ENCODE peak calls at places on chromosome 18, in four cellular contexts. L, R, H and W are unnamed samples.
A peak's percentile ranks its signal among the peaks of the same experiment; 100 is the strongest.

GRCh38 chr18:48592540-48592939 is 53.7 kb downstream of the CTIF start:
- DNase-seq in L (no peak), R (no peak), H (peak; percentile 84), W (no peak)

GRCh38 chr18:76620326-76620813 is 125.3 kb upstream of the ZNF516 start:
- DNase-seq in L (no peak), R (peak; percentile 95), H (peak; percentile 87), W (no peak)

GRCh38 chr18:29840101-29840500 is 1202.4 kb downstream of the DSC3 start:
- DNase-seq in L (no peak), R (no peak), H (no peak), W (peak; percentile 21)

GRCh38 chr18:58599106-58599505 is 29.8 kb downstream of the ALPK2 start:
- DNase-seq in L (no peak), R (no peak), H (no peak), W (no peak)

GRCh38 chr18:48279312-48279711 is 129.9 kb downstream of the ZBTB7C start:
- DNase-seq in L (no peak), R (no peak), H (no peak), W (no peak)

GRCh38 chr18:3061581-3062416 is 48.9 kb upstream of the LPIN2 start:
- DNase-seq in L (no peak), R (peak; percentile 37), H (no peak), W (no peak)

GRCh38 chr18:55737266-55737665 is 149.3 kb upstream of the TCF4 start:
- DNase-seq in L (no peak), R (no peak), H (no peak), W (no peak)

GRCh38 chr18:21449367-21450250 is 150.9 kb downstream of the ESCO1 start:
- DNase-seq in L (no peak), R (no peak), H (no peak), W (no peak)

GRCh38 chr18:61606068-61606660 is 272.9 kb downstream of the CDH20 start:
- DNase-seq in L (no peak), R (peak; percentile 88), H (peak; percentile 94), W (no peak)

GRCh38 chr18:62663731-62664336 is 51.5 kb upstream of the PHLPP1 start:
- DNase-seq in L (no peak), R (peak; percentile 6), H (no peak), W (peak; percentile 39)

GRCh38 chr18:72673242-72673641 is 129.1 kb upstream of the CBLN2 start:
- DNase-seq in L (no peak), R (no peak), H (no peak), W (no peak)

GRCh38 chr18:5197461-5197860 is 404 bp upstream of the AKAIN1 start:
- DNase-seq in L (peak; percentile 14), R (peak; percentile 56), H (no peak), W (no peak)

GRCh38 chr18:5196253-5197031 is 615 bp downstream of the AKAIN1 start:
- DNase-seq in L (peak; percentile 22), R (peak; percentile 67), H (peak; percentile 72), W (no peak)

GRCh38 chr18:5195656-5196055 is 1.4 kb downstream of the AKAIN1 start:
- DNase-seq in L (no peak), R (no peak), H (peak; percentile 3), W (no peak)

GRCh38 chr18:5197032-5197434 is at the start of gene AKAIN1:
- DNase-seq in L (peak; percentile 60), R (peak; percentile 89), H (peak; percentile 95), W (no peak)
- H3K4me3 ChIP-seq in L (no peak within 1 kb of the TSS), R (peak within 1 kb of the TSS; percentile 77), H (peak within 1 kb of the TSS; percentile 49), W (no peak within 1 kb of the TSS)

GRCh38 chr18:31744661-31745060 is 16.0 kb downstream of the SLC25A52 start:
- DNase-seq in L (no peak), R (no peak), H (no peak), W (no peak)
- TF ChIP-seq CTCF in L (no peak), R (no peak), H (no peak), W (no peak)

GRCh38 chr18:13614701-13615288 is 111.6 kb downstream of the FAM210A start:
- DNase-seq in L (no peak), R (no peak), H (no peak), W (no peak)
- H3K4me3 ChIP-seq in L (no peak overlapping the region), R (no peak overlapping the region), H (no peak overlapping the region), W (no peak overlapping the region)

GRCh38 chr18:26963292-26963691 is 97.8 kb upstream of the AQP4 start:
- DNase-seq in L (no peak), R (no peak), H (no peak), W (no peak)
- TF ChIP-seq CTCF in L (peak; percentile 19), R (peak; percentile 20), H (peak; percentile 47), W (no peak)

DNA sequence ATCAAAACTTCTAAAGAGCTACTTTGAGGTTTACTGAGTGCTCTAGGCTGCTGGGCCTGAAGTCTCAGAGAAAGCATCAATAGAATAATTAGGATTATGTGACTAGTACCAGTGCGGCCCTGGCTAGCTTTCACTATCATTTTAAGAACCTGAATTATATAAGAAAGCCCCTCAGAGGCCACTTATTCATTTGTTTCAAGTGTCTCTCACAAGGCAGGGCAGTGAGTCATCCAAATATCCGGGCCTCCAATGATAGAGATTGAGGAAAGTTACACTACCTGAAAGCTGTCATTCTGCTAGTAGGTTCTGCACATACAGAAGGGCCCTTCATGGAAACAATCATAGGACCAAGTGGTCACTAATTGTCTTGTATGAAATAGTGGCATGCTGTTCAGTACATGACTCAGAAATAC is 193.1 kb downstream of the L3MBTL4 start:
- DNase-seq in L (no peak), R (no peak), H (no peak), W (no peak)
- H3K4me3 ChIP-seq in L (no peak overlapping the region), R (no peak overlapping the region), H (no peak overlapping the region), W (no peak overlapping the region)

DNA sequence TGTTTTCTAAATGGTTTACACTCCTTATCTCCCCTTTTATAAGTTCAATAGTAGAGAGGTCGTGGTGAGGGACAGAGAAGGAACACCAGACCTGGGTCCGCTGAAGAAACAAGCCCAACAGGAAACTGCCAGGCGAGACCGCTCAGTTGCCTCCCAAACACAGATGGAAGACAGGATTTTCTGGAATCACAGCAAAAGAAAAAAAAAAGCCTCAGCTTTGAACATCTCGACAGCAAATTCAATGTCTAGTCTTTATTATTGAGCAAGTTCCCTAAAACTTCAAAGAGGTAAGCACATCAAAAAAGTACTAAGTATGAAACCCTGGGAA is 33.5 kb upstream of the GNAL start:
- DNase-seq in L (no peak), R (no peak), H (no peak), W (no peak)
- TF ChIP-seq CTCF in L (no peak), R (no peak), H (no peak), W (no peak)

DNA sequence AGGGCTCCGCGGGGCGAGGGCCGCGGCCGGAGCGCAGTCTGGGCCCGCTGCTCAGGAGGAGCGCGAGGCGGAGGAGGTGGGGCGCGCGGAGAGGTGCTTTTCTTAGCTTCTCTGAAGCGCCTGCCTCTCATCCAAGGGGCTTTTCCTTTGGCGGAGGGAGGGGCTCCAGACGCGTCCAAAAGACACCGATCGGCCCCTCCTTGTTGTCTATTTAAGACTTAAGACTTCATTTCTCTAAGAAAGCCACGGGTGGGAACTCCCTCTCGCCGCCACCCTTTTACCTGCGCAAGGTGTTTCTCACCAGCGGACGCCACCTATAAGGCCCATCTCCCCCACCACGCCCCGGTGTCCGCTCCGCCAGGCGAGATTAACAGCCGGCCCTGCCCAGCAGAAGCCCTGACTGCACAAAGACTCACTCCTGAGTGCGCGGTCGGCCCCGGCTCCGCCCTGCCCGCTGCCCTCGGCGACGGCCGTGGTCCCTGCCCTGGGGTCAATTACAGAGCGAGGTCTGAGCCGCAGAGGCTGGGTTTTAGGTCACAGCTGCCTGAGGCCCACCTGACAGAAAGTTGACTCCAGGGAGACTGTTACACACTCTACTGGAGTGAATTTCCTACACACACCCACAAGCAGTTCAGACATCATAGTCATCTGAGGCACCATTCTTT is at the start of gene DSC2:
- DNase-seq in L (peak; percentile 15), R (peak; percentile 90), H (peak; percentile 80), W (no peak)
- H3K4me3 ChIP-seq in L (no peak within 1 kb of the TSS), R (peak within 1 kb of the TSS; percentile 92), H (peak within 1 kb of the TSS; percentile 90), W (no peak within 1 kb of the TSS)

GRCh38 chr18:46408334-46408987 is 248.6 kb downstream of the LOXHD1 start:
- DNase-seq in L (no peak), R (peak; percentile 84), H (peak; percentile 47), W (no peak)
- TF ChIP-seq CTCF in L (no peak), R (peak; percentile 82), H (peak; percentile 42), W (no peak)

GRCh38 chr18:24157855-24158254 is 19.0 kb downstream of the CABYR start:
- DNase-seq in L (no peak), R (no peak), H (no peak), W (no peak)

DNA sequence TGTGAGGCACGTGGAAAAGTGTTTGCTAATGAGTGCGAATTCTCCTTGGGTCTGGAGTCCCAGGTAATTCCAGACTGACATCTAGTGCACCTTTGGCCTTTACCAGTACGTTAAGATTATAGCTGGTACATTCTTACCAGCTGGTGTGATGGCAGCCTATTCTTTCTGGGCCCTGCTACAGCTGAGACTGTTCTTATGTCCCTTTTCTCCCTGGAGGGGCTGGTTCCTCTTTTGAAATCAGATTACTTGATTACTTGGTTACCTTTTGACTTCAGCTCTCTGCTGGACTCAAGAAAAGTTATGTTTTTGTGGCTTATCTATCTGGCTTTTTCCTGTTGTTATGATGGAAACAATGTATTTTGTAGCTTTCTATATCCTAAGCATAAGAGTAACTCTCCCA is 14.5 kb downstream of the CABYR start:
- DNase-seq in L (no peak), R (no peak), H (no peak), W (no peak)
- H3K4me3 ChIP-seq in L (no peak overlapping the region), R (no peak overlapping the region), H (no peak overlapping the region), W (no peak overlapping the region)